ENCODE peak calls at places on chromosomes 3 and 15, in eight cellular contexts. Z, E, L, J, U, F, W and M are unnamed samples.

GRCh38 chr3:2156244-2156847 is 57.7 kb downstream of the CNTN4 start:
- DNase-seq in Z (peak), E (peak), L (peak), J (no peak), U (no peak), F (no peak), W (no peak), M (no peak)

GRCh38 chr3:152104847-152105415 is 163.8 kb upstream of the MBNL1 start:
- DNase-seq in Z (no peak), E (no peak), L (no peak), J (no peak), U (no peak), F (no peak), W (no peak), M (no peak)

GRCh38 chr15:68614621-68615035 is 35.8 kb downstream of the CORO2B start:
- DNase-seq in Z (no peak), E (peak), L (no peak), J (peak), U (no peak), F (peak), W (no peak), M (no peak)

GRCh38 chr3:182241777-182242556 is 530.2 kb downstream of the SOX2 start:
- DNase-seq in Z (no peak), E (no peak), L (no peak), J (peak), U (no peak), F (peak), W (no peak), M (no peak)

GRCh38 chr3:38004415-38005075 is 14.0 kb downstream of the VILL start:
- DNase-seq in Z (peak), E (no peak), L (peak), J (peak), U (no peak), F (peak), W (peak), M (peak)

GRCh38 chr15:57320543-57321220 is 55.6 kb upstream of the CGNL1 start:
- DNase-seq in Z (no peak), E (peak), L (no peak), J (no peak), U (no peak), F (no peak), W (no peak), M (no peak)

GRCh38 chr3:121594850-121595249 is 1.7 kb downstream of the FBXO40 start:
- DNase-seq in Z (no peak), E (no peak), L (no peak), J (no peak), U (no peak), F (no peak), W (no peak), M (no peak)

GRCh38 chr3:194040501-194041273 is 95.3 kb upstream of the HES1 start:
- DNase-seq in Z (no peak), E (no peak), L (no peak), J (no peak), U (no peak), F (no peak), W (no peak), M (no peak)

GRCh38 chr3:49718419-49719213 is 868 bp downstream of the AMIGO3 start:
- DNase-seq in Z (no peak), E (peak), L (no peak), J (peak), U (no peak), F (no peak), W (no peak), M (peak)

GRCh38 chr3:14581334-14582072 is 41.4 kb upstream of the GRIP2 start:
- DNase-seq in Z (no peak), E (no peak), L (no peak), J (no peak), U (no peak), F (no peak), W (no peak), M (no peak)

GRCh38 chr3:174440350-174440716 is 418.8 kb upstream of the NAALADL2 start:
- DNase-seq in Z (no peak), E (no peak), L (peak), J (peak), U (no peak), F (no peak), W (no peak), M (no peak)

GRCh38 chr3:32325957-32326356 is 65.7 kb upstream of the CMTM7 start:
- DNase-seq in Z (no peak), E (no peak), L (no peak), J (no peak), U (no peak), F (no peak), W (no peak), M (no peak)

GRCh38 chr15:56832125-56832524 is 86.3 kb upstream of the TCF12 start:
- DNase-seq in Z (no peak), E (no peak), L (peak), J (peak), U (no peak), F (no peak), W (peak), M (peak)

GRCh38 chr3:46065294-46065705 is 38.0 kb upstream of the XCR1 start:
- DNase-seq in Z (no peak), E (no peak), L (peak), J (no peak), U (peak), F (no peak), W (peak), M (no peak)

GRCh38 chr3:17672506-17672905 is 69.9 kb downstream of the TBC1D5 start:
- DNase-seq in Z (no peak), E (no peak), L (no peak), J (no peak), U (no peak), F (no peak), W (no peak), M (no peak)

GRCh38 chr3:135982404-135982761 is 16.9 kb downstream of the PPP2R3A start:
- DNase-seq in Z (no peak), E (no peak), L (no peak), J (no peak), U (no peak), F (no peak), W (no peak), M (no peak)

GRCh38 chr3:143040264-143040879 is 39.0 kb downstream of the U2SURP start:
- DNase-seq in Z (no peak), E (no peak), L (no peak), J (no peak), U (no peak), F (no peak), W (no peak), M (no peak)

GRCh38 chr3:188842628-188843027 is 329.1 kb upstream of the TPRG1 start:
- DNase-seq in Z (no peak), E (no peak), L (no peak), J (no peak), U (no peak), F (no peak), W (no peak), M (no peak)

GRCh38 chr15:35444557-35445204 is 101.3 kb downstream of the DPH6 start:
- DNase-seq in Z (peak), E (no peak), L (no peak), J (no peak), U (peak), F (no peak), W (no peak), M (no peak)

GRCh38 chr15:27454281-27455060 is 483.5 kb downstream of the GABRG3 start:
- DNase-seq in Z (peak), E (no peak), L (no peak), J (no peak), U (no peak), F (no peak), W (no peak), M (no peak)

GRCh38 chr3:170749765-170750477 is 120.1 kb downstream of the RPL22L1 start:
- DNase-seq in Z (no peak), E (no peak), L (no peak), J (no peak), U (no peak), F (no peak), W (no peak), M (no peak)

GRCh38 chr3:170751894-170752283 is 118.1 kb downstream of the RPL22L1 start:
- DNase-seq in Z (no peak), E (no peak), L (no peak), J (no peak), U (no peak), F (no peak), W (no peak), M (no peak)

GRCh38 chr3:170749185-170749584 is 120.8 kb downstream of the RPL22L1 start:
- DNase-seq in Z (no peak), E (no peak), L (no peak), J (no peak), U (no peak), F (no peak), W (no peak), M (no peak)

GRCh38 chr3:170751083-170751893 is 118.7 kb downstream of the RPL22L1 start:
- DNase-seq in Z (peak), E (no peak), L (peak), J (peak), U (no peak), F (peak), W (peak), M (no peak)

DNA sequence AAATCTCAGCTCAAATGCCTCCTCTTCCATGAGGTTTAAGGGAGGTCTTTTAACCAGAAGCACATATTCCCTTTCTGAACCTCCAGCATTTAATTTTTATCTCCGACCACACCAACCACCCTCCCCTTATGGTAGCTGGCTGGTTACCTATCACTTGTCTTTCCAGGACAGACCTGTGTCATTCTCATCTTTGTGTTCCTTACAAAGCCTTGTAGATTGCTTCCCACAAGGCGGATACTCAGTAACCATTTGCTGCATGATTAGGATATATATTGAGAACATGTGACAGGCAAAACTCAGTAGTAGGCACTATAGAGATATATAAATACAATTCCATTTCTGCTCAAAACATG is 119.5 kb downstream of the RPL22L1 start:
- DNase-seq in Z (no peak), E (no peak), L (no peak), J (no peak), U (no peak), F (no peak), W (no peak), M (no peak)
- TF ChIP-seq POLR2A in Z (no peak), E (no peak), L (no peak), J (no peak), U (no peak), F (no peak), W (no peak), M (no peak)

GRCh38 chr3:72079369-72079872 is 294.5 kb upstream of the PROK2 start:
- DNase-seq in Z (no peak), E (no peak), L (no peak), J (no peak), U (no peak), F (no peak), W (no peak), M (no peak)

GRCh38 chr3:72080101-72080500 is 295.2 kb upstream of the PROK2 start:
- DNase-seq in Z (no peak), E (no peak), L (no peak), J (no peak), U (no peak), F (no peak), W (no peak), M (no peak)

GRCh38 chr3:72077473-72078259 is 292.7 kb upstream of the PROK2 start:
- DNase-seq in Z (no peak), E (no peak), L (peak), J (no peak), U (no peak), F (no peak), W (no peak), M (no peak)

GRCh38 chr3:72080800-72081199 is 295.9 kb upstream of the PROK2 start:
- DNase-seq in Z (no peak), E (no peak), L (no peak), J (no peak), U (no peak), F (no peak), W (no peak), M (no peak)

GRCh38 chr3:72078661-72079368 is 293.9 kb upstream of the PROK2 start:
- DNase-seq in Z (no peak), E (no peak), L (no peak), J (no peak), U (peak), F (no peak), W (no peak), M (no peak)
- H3K27ac ChIP-seq in Z (no peak), E (no peak), L (no peak), J (no peak), U (peak), F (no peak), W (no peak), M (no peak)

GRCh38 chr3:48688737-48689075 is 3.0 kb upstream of the NCKIPSD start:
- DNase-seq in Z (no peak), E (no peak), L (no peak), J (no peak), U (no peak), F (no peak), W (no peak), M (no peak)

GRCh38 chr3:48688032-48688736 is 2.5 kb upstream of the NCKIPSD start:
- DNase-seq in Z (no peak), E (no peak), L (no peak), J (no peak), U (no peak), F (no peak), W (no peak), M (no peak)

GRCh38 chr3:48685603-48686511 is at the start of gene NCKIPSD:
- DNase-seq in Z (peak), E (peak), L (peak), J (peak), U (peak), F (peak), W (peak), M (peak)

GRCh38 chr3:48686538-48687219 is 964 bp upstream of the NCKIPSD start:
- DNase-seq in Z (no peak), E (no peak), L (no peak), J (no peak), U (no peak), F (no peak), W (no peak), M (no peak)

GRCh38 chr3:48687220-48687678 is 1.5 kb upstream of the NCKIPSD start:
- DNase-seq in Z (no peak), E (no peak), L (no peak), J (no peak), U (no peak), F (no peak), W (no peak), M (no peak)
- TF ChIP-seq POLR2A in Z (no peak), E (no peak), L (no peak), J (no peak), U (peak), F (no peak), W (no peak), M (no peak)

GRCh38 chr3:126939347-126939735 is 43.6 kb upstream of the PLXNA1 start:
- DNase-seq in Z (no peak), E (no peak), L (no peak), J (no peak), U (no peak), F (no peak), W (no peak), M (no peak)
- H3K27ac ChIP-seq in Z (no peak), E (no peak), L (no peak), J (no peak), U (no peak), F (no peak), W (no peak), M (no peak)